ENCODE peak calls at places on chromosome 7, in four cellular contexts. One of them, this sample, is unnamed.

GRCh38 chr7:139598642-139599041 is 75.2 kb downstream of the CLEC2L start:
- DNase-seq in tibial artery: no peak
- DNase-seq in neural progenitor cell: no peak
- DNase-seq in spleen: no peak
- DNase-seq in this sample: no peak

GRCh38 chr7:6228865-6229264 is 43.6 kb downstream of the CYTH3 start:
- DNase-seq in tibial artery: no peak
- DNase-seq in neural progenitor cell: no peak
- DNase-seq in spleen: no peak
- DNase-seq in this sample: no peak

GRCh38 chr7:46830-47140 is 145.6 kb upstream of the FAM20C start:
- DNase-seq in tibial artery: no peak
- DNase-seq in neural progenitor cell: no peak
- DNase-seq in spleen: peak; percentile 62
- DNase-seq in this sample: no peak

GRCh38 chr7:158365332-158365731 is 222.3 kb downstream of the PTPRN2 start:
- DNase-seq in tibial artery: no peak
- DNase-seq in neural progenitor cell: no peak
- DNase-seq in spleen: peak; percentile 23
- DNase-seq in this sample: no peak

GRCh38 chr7:68238204-68238805 is 1241.7 kb downstream of the TYW1 start:
- DNase-seq in tibial artery: no peak
- DNase-seq in neural progenitor cell: no peak
- DNase-seq in spleen: no peak
- DNase-seq in this sample: no peak

GRCh38 chr7:140304071-140304799 is 94.1 kb downstream of the SLC37A3 start:
- DNase-seq in tibial artery: no peak
- DNase-seq in neural progenitor cell: no peak
- DNase-seq in spleen: no peak
- DNase-seq in this sample: no peak

GRCh38 chr7:3078458-3078857 is 34.8 kb upstream of the CARD11 start:
- DNase-seq in tibial artery: no peak
- DNase-seq in neural progenitor cell: no peak
- DNase-seq in spleen: no peak
- DNase-seq in this sample: no peak

GRCh38 chr7:54839538-54840213 is 80.7 kb upstream of the SEC61G start:
- DNase-seq in tibial artery: peak; percentile 73
- DNase-seq in neural progenitor cell: peak; percentile 71
- DNase-seq in spleen: peak; percentile 80
- DNase-seq in this sample: peak; percentile 88

GRCh38 chr7:96861-97260 is 95.5 kb upstream of the FAM20C start:
- DNase-seq in tibial artery: no peak
- DNase-seq in neural progenitor cell: no peak
- DNase-seq in spleen: no peak
- DNase-seq in this sample: no peak

GRCh38 chr7:2474813-2475677 is 1.2 kb downstream of the GRIFIN start:
- DNase-seq in tibial artery: no peak
- DNase-seq in neural progenitor cell: no peak
- DNase-seq in spleen: no peak
- DNase-seq in this sample: no peak

GRCh38 chr7:19268737-19269136 is 123.5 kb upstream of the FERD3L start:
- DNase-seq in tibial artery: no peak
- DNase-seq in neural progenitor cell: no peak
- DNase-seq in spleen: no peak
- DNase-seq in this sample: no peak

GRCh38 chr7:75596727-75597614 is 104.9 kb downstream of the SPDYE5 start:
- DNase-seq in tibial artery: no peak
- DNase-seq in neural progenitor cell: no peak
- DNase-seq in spleen: no peak
- DNase-seq in this sample: no peak

GRCh38 chr7:74404741-74405140 is 49.0 kb upstream of the GTF2IRD1 start:
- DNase-seq in tibial artery: peak; percentile 7
- DNase-seq in neural progenitor cell: no peak
- DNase-seq in spleen: no peak
- DNase-seq in this sample: no peak

GRCh38 chr7:95420996-95421846 is 13.6 kb downstream of the PON2 start:
- DNase-seq in tibial artery: no peak
- DNase-seq in neural progenitor cell: no peak
- DNase-seq in spleen: no peak
- DNase-seq in this sample: no peak

GRCh38 chr7:44101966-44102845 is 1.9 kb upstream of the AEBP1 start:
- DNase-seq in tibial artery: peak; percentile 85
- DNase-seq in neural progenitor cell: no peak
- DNase-seq in spleen: peak; percentile 67
- DNase-seq in this sample: peak; percentile 63

GRCh38 chr7:82542665-82543064 is 99.1 kb upstream of the CACNA2D1 start:
- DNase-seq in tibial artery: no peak
- DNase-seq in neural progenitor cell: no peak
- DNase-seq in spleen: no peak
- DNase-seq in this sample: no peak

GRCh38 chr7:24221500-24221899 is 62.5 kb upstream of the NPY start:
- DNase-seq in tibial artery: no peak
- DNase-seq in neural progenitor cell: no peak
- DNase-seq in spleen: no peak
- DNase-seq in this sample: no peak

GRCh38 chr7:3439333-3440030 is 138.4 kb downstream of the SDK1 start:
- DNase-seq in tibial artery: no peak
- DNase-seq in neural progenitor cell: no peak
- DNase-seq in spleen: no peak
- DNase-seq in this sample: peak; percentile 42

GRCh38 chr7:148503900-148504487 is 86.6 kb upstream of the C7orf33 start:
- DNase-seq in tibial artery: no peak
- DNase-seq in neural progenitor cell: peak; percentile 30
- DNase-seq in spleen: no peak
- DNase-seq in this sample: no peak

GRCh38 chr7:140926021-140926812 is 1.5 kb upstream of the BRAF start:
- DNase-seq in tibial artery: no peak
- DNase-seq in neural progenitor cell: no peak
- DNase-seq in spleen: no peak
- DNase-seq in this sample: no peak

GRCh38 chr7:101410743-101411476 is 48.2 kb downstream of the COL26A1 start:
- DNase-seq in tibial artery: no peak
- DNase-seq in neural progenitor cell: peak; percentile 92
- DNase-seq in spleen: no peak
- DNase-seq in this sample: peak; percentile 7

GRCh38 chr7:101093907-101094306 is 8.6 kb downstream of the TRIM56 start:
- DNase-seq in tibial artery: no peak
- DNase-seq in neural progenitor cell: no peak
- DNase-seq in spleen: no peak
- DNase-seq in this sample: peak; percentile 37

GRCh38 chr7:5197811-5198210 is 7.8 kb downstream of the WIPI2 start:
- DNase-seq in tibial artery: no peak
- DNase-seq in neural progenitor cell: no peak
- DNase-seq in spleen: peak; percentile 43
- DNase-seq in this sample: no peak

GRCh38 chr7:94420321-94420720 is 25.6 kb downstream of the COL1A2 start:
- DNase-seq in tibial artery: no peak
- DNase-seq in neural progenitor cell: no peak
- DNase-seq in spleen: no peak
- DNase-seq in this sample: no peak

GRCh38 chr7:1200045-1200444 is 32.6 kb upstream of the UNCX start:
- DNase-seq in tibial artery: no peak
- DNase-seq in neural progenitor cell: no peak
- DNase-seq in spleen: no peak
- DNase-seq in this sample: no peak

GRCh38 chr7:64098-64521 is 128.3 kb upstream of the FAM20C start:
- DNase-seq in tibial artery: peak; percentile 52
- DNase-seq in neural progenitor cell: peak; percentile 77
- DNase-seq in spleen: peak; percentile 62
- DNase-seq in this sample: peak; percentile 58

GRCh38 chr7:3151784-3152183 is 108.1 kb upstream of the CARD11 start:
- DNase-seq in tibial artery: no peak
- DNase-seq in neural progenitor cell: no peak
- DNase-seq in spleen: no peak
- DNase-seq in this sample: no peak

GRCh38 chr7:63106506-63107388 is 891.9 kb upstream of the ZNF722 start:
- DNase-seq in tibial artery: no peak
- DNase-seq in neural progenitor cell: no peak
- DNase-seq in spleen: no peak
- DNase-seq in this sample: no peak

DNA sequence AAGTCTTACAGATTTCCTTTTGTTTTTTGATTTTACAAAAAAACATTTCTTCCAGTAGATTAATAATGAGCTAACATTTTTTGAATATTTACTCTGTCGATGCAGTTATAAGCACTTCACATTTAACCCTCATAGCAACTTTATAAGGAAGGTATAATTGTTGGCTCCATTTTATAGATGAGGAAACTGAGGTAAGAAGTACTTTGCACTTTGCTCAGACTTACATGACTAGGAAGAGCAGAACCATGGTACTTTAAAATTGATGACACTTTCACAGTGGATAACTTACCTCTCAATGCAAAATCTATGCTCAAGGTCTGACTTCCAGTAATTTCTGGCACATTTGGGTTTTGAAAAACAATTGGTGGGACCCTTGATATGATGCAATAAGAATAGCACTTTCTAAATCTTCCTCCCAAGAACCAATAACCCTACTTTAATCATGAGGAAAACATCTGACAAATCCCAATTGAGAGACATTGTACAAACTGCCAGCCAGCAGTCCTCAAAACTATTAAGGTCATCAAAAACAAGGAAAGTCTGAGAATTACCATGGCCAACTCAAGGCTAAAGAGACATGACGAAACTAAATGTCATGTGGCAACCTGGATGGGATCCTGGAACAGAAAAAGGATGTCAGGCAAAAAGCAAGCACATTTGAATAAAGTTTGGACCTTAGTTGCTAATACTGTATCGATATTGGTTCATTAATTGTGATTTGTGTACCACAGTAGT is 72.6 kb downstream of the RALA start:
- DNase-seq in tibial artery: peak; percentile 29
- DNase-seq in neural progenitor cell: no peak
- DNase-seq in spleen: no peak
- DNase-seq in this sample: no peak
- H3K36me3 ChIP-seq in tibial artery: peaks cover 41% of the 10 kb centered on the region
- H3K36me3 ChIP-seq in neural progenitor cell: peaks cover 14% of the 10 kb centered on the region
- H3K36me3 ChIP-seq in spleen: peaks cover 87% of the 10 kb centered on the region
- H3K36me3 ChIP-seq in this sample: peaks cover 34% of the 10 kb centered on the region

GRCh38 chr7:92609921-92610518 is 19.8 kb upstream of the FAM133B start:
- DNase-seq in tibial artery: no peak
- DNase-seq in neural progenitor cell: no peak
- DNase-seq in spleen: no peak
- DNase-seq in this sample: no peak

GRCh38 chr7:92611735-92612134 is 21.5 kb upstream of the FAM133B start:
- DNase-seq in tibial artery: no peak
- DNase-seq in neural progenitor cell: no peak
- DNase-seq in spleen: no peak
- DNase-seq in this sample: no peak

GRCh38 chr7:92606985-92607384 is 16.8 kb upstream of the FAM133B start:
- DNase-seq in tibial artery: no peak
- DNase-seq in neural progenitor cell: no peak
- DNase-seq in spleen: no peak
- DNase-seq in this sample: no peak

GRCh38 chr7:92612501-92612900 is 22.3 kb upstream of the FAM133B start:
- DNase-seq in tibial artery: no peak
- DNase-seq in neural progenitor cell: no peak
- DNase-seq in spleen: no peak
- DNase-seq in this sample: no peak

DNA sequence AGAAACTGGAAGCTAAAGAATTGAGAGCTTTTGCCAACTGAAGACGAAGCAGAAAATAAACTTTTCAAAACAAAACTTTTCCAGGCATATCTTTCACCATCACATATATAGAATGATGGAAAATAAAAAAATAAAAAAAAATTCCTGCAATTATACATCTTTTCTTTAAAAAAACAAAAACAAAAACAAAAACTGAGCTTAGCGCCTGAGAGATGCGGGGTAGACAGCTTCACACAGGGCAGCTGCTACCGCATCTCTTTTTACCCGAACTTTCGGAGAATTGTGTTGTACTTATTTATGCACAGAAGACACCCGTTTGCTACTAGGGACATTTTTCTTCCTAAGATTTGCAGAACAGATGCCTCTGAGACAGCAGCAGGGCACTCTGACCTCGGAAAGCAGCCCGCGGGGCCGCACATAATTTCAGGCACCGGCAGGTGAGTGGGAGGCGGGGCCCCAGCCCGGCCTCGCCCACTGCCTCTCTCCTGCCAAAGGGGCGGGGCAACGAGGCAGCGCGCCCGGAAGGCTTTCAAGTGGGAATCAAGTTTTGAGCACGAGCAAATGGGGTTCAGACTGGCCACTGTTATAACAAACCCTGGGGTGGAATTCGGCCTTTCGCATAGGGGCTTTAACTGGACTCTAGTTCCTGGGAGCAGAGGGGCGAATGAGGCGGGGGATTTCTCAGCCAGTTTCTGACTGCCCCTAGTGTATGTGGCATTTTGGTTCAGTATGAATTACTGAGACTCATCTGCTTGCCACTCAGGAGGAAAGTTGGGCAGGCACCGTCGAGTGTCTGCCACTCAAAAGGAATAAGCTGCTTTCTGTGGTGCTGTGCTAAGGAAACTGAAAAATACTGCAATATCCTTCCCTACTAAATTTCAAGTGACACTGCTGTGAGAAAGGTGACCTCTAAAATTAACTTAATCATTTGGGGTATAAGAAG is 18.5 kb upstream of the FAM133B start:
- DNase-seq in tibial artery: no peak
- DNase-seq in neural progenitor cell: peak; percentile 83
- DNase-seq in spleen: no peak
- DNase-seq in this sample: no peak
- H3K4me3 ChIP-seq in tibial artery: no peak overlapping the region
- H3K4me3 ChIP-seq in neural progenitor cell: peak overlapping the region; percentile 55
- H3K4me3 ChIP-seq in spleen: no peak overlapping the region
- H3K4me3 ChIP-seq in this sample: no peak overlapping the region

GRCh38 chr7:16400896-16401275 is 20.5 kb downstream of the CRPPA start:
- DNase-seq in tibial artery: no peak
- DNase-seq in neural progenitor cell: no peak
- DNase-seq in spleen: no peak
- DNase-seq in this sample: no peak
- H3K9me3 ChIP-seq in tibial artery: no peaks in the 10 kb centered on the region
- H3K9me3 ChIP-seq in neural progenitor cell: peaks cover 21% of the 10 kb centered on the region
- H3K9me3 ChIP-seq in spleen: peaks cover 18% of the 10 kb centered on the region
- H3K9me3 ChIP-seq in this sample: peaks cover 22% of the 10 kb centered on the region

GRCh38 chr7:151121380-151122170 is 35.3 kb downstream of the AGAP3 start:
- DNase-seq in tibial artery: no peak
- DNase-seq in neural progenitor cell: no peak
- DNase-seq in spleen: no peak
- DNase-seq in this sample: no peak
- H3K36me3 ChIP-seq in tibial artery: peaks cover 78% of the 10 kb centered on the region
- H3K36me3 ChIP-seq in neural progenitor cell: no peaks in the 10 kb centered on the region
- H3K36me3 ChIP-seq in spleen: peaks cover 96% of the 10 kb centered on the region
- H3K36me3 ChIP-seq in this sample: peaks cover 13% of the 10 kb centered on the region

DNA sequence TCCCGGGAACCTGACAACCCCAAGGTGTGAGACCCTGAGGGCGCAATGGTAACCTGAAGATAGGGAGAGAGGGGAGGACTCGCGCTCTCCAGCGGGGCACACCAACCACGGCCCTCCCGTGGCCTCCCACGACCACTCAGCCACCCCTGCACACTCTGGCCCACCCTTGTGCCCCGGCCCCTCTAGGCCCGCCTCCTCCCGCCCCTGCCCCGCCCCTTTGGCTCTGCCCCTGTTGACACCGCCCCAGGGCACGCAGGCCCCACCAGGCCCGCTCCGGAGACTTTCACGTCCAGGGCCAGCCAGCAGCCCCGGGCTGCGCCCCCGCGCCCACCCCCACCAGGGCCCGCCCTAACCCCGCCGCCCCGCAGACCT is 11.0 kb downstream of the ATG9B start:
- DNase-seq in tibial artery: no peak
- DNase-seq in neural progenitor cell: no peak
- DNase-seq in spleen: no peak
- DNase-seq in this sample: no peak
- H3K4me3 ChIP-seq in tibial artery: peak overlapping the region; percentile 42
- H3K4me3 ChIP-seq in neural progenitor cell: peak overlapping the region; percentile 50
- H3K4me3 ChIP-seq in spleen: peak overlapping the region; percentile 33
- H3K4me3 ChIP-seq in this sample: no peak overlapping the region